ENCODE peak calls at places on chromosomes 6 and 20, in nine cellular contexts. Z is glutamatergic neuron, K is endothelial cell, C is IMR-90, D is GM23338, G is Calu3, E is HFFc6, Y is neural crest cell, J is lower leg skin. V is an unnamed sample.

GRCh38 chr6:44715188-44715587 is 327.7 kb downstream of the CDC5L start:
- DNase-seq in E (no peak), D (no peak), G (no peak), C (no peak), K (no peak), Y (no peak), Z (no peak), J (no peak), V (no peak)

GRCh38 chr20:59752101-59752586 is 147.8 kb downstream of the PHACTR3 start:
- DNase-seq in G (no peak), Y (no peak), K (no peak), E (no peak), Z (no peak), J (no peak), C (no peak), D (no peak), V (no peak)

GRCh38 chr20:2872304-2873009 is 824 bp upstream of the PTPRA start:
- DNase-seq in G (peak; percentile 67), J (peak; percentile 90), C (peak; percentile 43), K (peak; percentile 43), E (peak; percentile 30), D (peak; percentile 88), Z (peak; percentile 72), Y (peak; percentile 45), V (peak; percentile 54)

GRCh38 chr6:338815-339262 is 46.6 kb downstream of the DUSP22 start:
- DNase-seq in D (no peak), Y (no peak), G (no peak), J (no peak), E (no peak), C (no peak), K (no peak), Z (no peak), V (no peak)

GRCh38 chr6:55937227-55937626 is 61.8 kb upstream of the BMP5 start:
- DNase-seq in C (no peak), G (no peak), J (no peak), Z (no peak), Y (no peak), D (no peak), K (no peak), E (no peak), V (peak; percentile 43)

GRCh38 chr20:56762401-56762800 is 133.3 kb downstream of the TFAP2C start:
- DNase-seq in C (no peak), D (no peak), Z (no peak), G (no peak), Y (no peak), K (no peak), J (no peak), E (no peak), V (no peak)

GRCh38 chr20:14445310-14445709 is 107.9 kb upstream of the FLRT3 start:
- DNase-seq in Y (no peak), J (no peak), C (peak; percentile 88), D (no peak), G (no peak), Z (no peak), E (no peak), K (no peak), V (peak; percentile 59)

GRCh38 chr20:21901470-21902275 is 196.2 kb downstream of the PAX1 start:
- DNase-seq in J (peak; percentile 92), C (no peak), G (no peak), D (no peak), Z (no peak), Y (no peak), K (no peak), E (no peak), V (no peak)

GRCh38 chr6:136550330-136551071 is at the start of gene MAP7:
- DNase-seq in E (no peak), Z (peak; percentile 60), G (peak; percentile 94), C (peak; percentile 18), J (peak; percentile 92), D (peak; percentile 96), Y (peak; percentile 23), K (peak; percentile 46), V (peak; percentile 86)

GRCh38 chr6:82875573-82876185 is 190.0 kb downstream of the UBE3D start:
- DNase-seq in C (peak; percentile 91), E (peak; percentile 82), J (no peak), Y (no peak), D (no peak), K (no peak), G (no peak), Z (no peak), V (peak; percentile 97)

GRCh38 chr6:18997375-18997826 is 610.3 kb downstream of the RNF144B start:
- DNase-seq in G (no peak), J (no peak), Z (no peak), K (no peak), Y (no peak), C (peak; percentile 41), E (peak; percentile 22), D (peak; percentile 72), V (peak; percentile 64)

GRCh38 chr6:111601875-111602274 is 3.8 kb downstream of the TRAF3IP2 start:
- DNase-seq in G (no peak), Y (no peak), J (peak; percentile 82), K (no peak), C (peak; percentile 81), E (peak; percentile 53), Z (no peak), D (no peak), V (no peak)

GRCh38 chr6:137123078-137123477 is 50.4 kb downstream of the IL22RA2 start:
- DNase-seq in C (no peak), D (no peak), Y (no peak), E (no peak), K (no peak), G (no peak), Z (no peak), J (no peak), V (no peak)

GRCh38 chr6:139964737-139965136 is 590.3 kb upstream of the CITED2 start:
- DNase-seq in C (no peak), Z (no peak), E (no peak), D (no peak), G (no peak), J (no peak), Y (no peak), K (no peak), V (no peak)

GRCh38 chr6:30101939-30102700 is 10.8 kb downstream of the TRIM31 start:
- DNase-seq in G (peak; percentile 95), J (peak; percentile 96), D (peak; percentile 96), K (peak; percentile 82), Y (peak; percentile 77), C (peak; percentile 77), Z (peak; percentile 84), E (peak; percentile 85), V (peak; percentile 91)
- TF ChIP-seq CTCF in G (no peak), J (no peak), D (peak; percentile 12), K (no peak), Y (no peak), C (peak; percentile 33), Z (no peak), E (peak; percentile 39), V (no peak)

GRCh38 chr6:116974526-116974925 is 97.5 kb downstream of the RFX6 start:
- DNase-seq in G (no peak), J (no peak), Y (no peak), D (no peak), E (no peak), K (no peak), Z (no peak), C (no peak), V (no peak)

GRCh38 chr6:116974942-116975341 is 97.9 kb downstream of the RFX6 start:
- DNase-seq in G (no peak), C (no peak), Y (no peak), E (no peak), J (no peak), Z (no peak), D (no peak), K (no peak), V (no peak)

GRCh38 chr6:116969211-116969863 is 92.3 kb downstream of the RFX6 start:
- DNase-seq in D (peak; percentile 79), Y (peak; percentile 29), C (peak; percentile 50), J (no peak), E (peak; percentile 53), Z (no peak), G (peak; percentile 50), K (peak; percentile 27), V (peak; percentile 74)

GRCh38 chr6:116973992-116974391 is 97.0 kb downstream of the RFX6 start:
- DNase-seq in E (no peak), K (no peak), Z (no peak), G (no peak), D (no peak), J (peak; percentile 86), Y (no peak), C (no peak), V (no peak)

DNA sequence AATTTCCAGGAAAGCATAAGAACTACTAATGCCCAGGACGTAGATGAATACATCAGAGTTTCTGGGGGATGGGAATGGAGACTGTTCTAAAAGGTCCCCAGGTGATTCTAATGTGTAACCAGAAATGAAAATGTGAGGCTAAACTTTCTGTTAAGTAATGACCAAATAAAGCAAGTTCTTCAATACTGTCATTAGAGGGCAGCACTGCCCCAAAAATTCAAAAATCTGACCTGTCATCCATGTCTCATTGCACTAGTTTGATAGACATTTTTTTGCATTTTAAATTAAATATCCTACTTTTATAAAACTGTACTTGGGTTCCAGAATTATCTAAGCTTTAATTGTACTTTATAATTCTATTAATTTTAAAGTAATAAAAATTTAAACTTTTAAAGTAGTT is 94.9 kb downstream of the RFX6 start:
- DNase-seq in D (peak; percentile 68), Y (peak; percentile 20), G (peak; percentile 45), Z (no peak), J (no peak), K (peak; percentile 40), C (peak; percentile 31), E (peak; percentile 36), V (peak; percentile 76)
- TF ChIP-seq CTCF in D (peak; percentile 73), Y (peak; percentile 86), G (peak; percentile 21), Z (peak; percentile 80), J (no peak), K (peak; percentile 82), C (peak; percentile 59), E (peak; percentile 81), V (peak; percentile 48)

GRCh38 chr6:125002090-125002741 is 40.0 kb downstream of the RNF217 start:
- DNase-seq in K (peak; percentile 28), E (no peak), D (peak; percentile 18), G (peak; percentile 1), Z (no peak), J (no peak), C (peak; percentile 30), Y (no peak), V (no peak)
- TF ChIP-seq CTCF in K (no peak), E (no peak), D (no peak), G (no peak), Z (no peak), J (no peak), C (no peak), Y (no peak), V (no peak)

GRCh38 chr6:14455942-14456648 is 338.5 kb downstream of the CD83 start:
- DNase-seq in J (no peak), G (no peak), C (no peak), D (no peak), K (no peak), Z (no peak), Y (no peak), E (no peak), V (no peak)

GRCh38 chr6:14456941-14457340 is 339.4 kb downstream of the CD83 start:
- DNase-seq in D (no peak), Y (no peak), G (no peak), C (no peak), K (no peak), Z (no peak), E (no peak), J (no peak), V (no peak)

GRCh38 chr6:14462135-14462905 is 344.7 kb downstream of the CD83 start:
- DNase-seq in E (no peak), Y (no peak), K (no peak), J (no peak), G (no peak), C (no peak), D (no peak), Z (no peak), V (no peak)

GRCh38 chr6:14458669-14459266 is 341.2 kb downstream of the CD83 start:
- DNase-seq in C (peak; percentile 97), Y (no peak), J (no peak), Z (no peak), D (no peak), G (no peak), E (peak; percentile 77), K (no peak), V (peak; percentile 79)

GRCh38 chr6:14459315-14459714 is 341.7 kb downstream of the CD83 start:
- DNase-seq in Z (no peak), G (no peak), C (peak; percentile 50), J (no peak), E (peak; percentile 16), Y (no peak), D (no peak), K (no peak), V (no peak)
- TF ChIP-seq CTCF in Z (no peak), G (no peak), C (no peak), J (no peak), E (no peak), Y (no peak), D (no peak), K (no peak), V (no peak)

V was measured in MCF 10A.